ENCODE peak calls at places on chromosomes 12 and 14, in ten cellular contexts. One of them, this sample, is unnamed.

GRCh38 chr12:1778911-1779310 is 41.5 kb upstream of the LRTM2 start:
- DNase-seq in EL: no peak
- DNase-seq in substantia nigra: no peak
- DNase-seq in T-helper 1 cell: no peak
- DNase-seq in stimulated activated CD8-positive, alpha-beta memory T cell treated with anti-CD3 and anti-CD28 coated beads, Interleukin-15, amount 100 ng/mL, for 1 hour: no peak
- DNase-seq in activated T-helper 1 cell treated with Interleukin-2 at 50 U/mL for 16 hours: no peak
- DNase-seq in occipital lobe: no peak
- DNase-seq in H7: no peak
- DNase-seq in anterior cingulate cortex: no peak
- DNase-seq in A549: no peak
- DNase-seq in this sample: no peak

GRCh38 chr12:97555547-97556200 is 93.1 kb downstream of the RMST start:
- DNase-seq in stimulated activated CD8-positive, alpha-beta memory T cell treated with anti-CD3 and anti-CD28 coated beads, Interleukin-15, amount 100 ng/mL, for 1 hour: no peak
- DNase-seq in anterior cingulate cortex: no peak
- DNase-seq in occipital lobe: no peak
- DNase-seq in A549: no peak
- DNase-seq in T-helper 1 cell: no peak
- DNase-seq in activated T-helper 1 cell treated with Interleukin-2 at 50 U/mL for 16 hours: no peak
- DNase-seq in H7: no peak
- DNase-seq in substantia nigra: no peak
- DNase-seq in EL: no peak
- DNase-seq in this sample: no peak

GRCh38 chr12:109789649-109790048 is 43.5 kb downstream of the TRPV4 start:
- DNase-seq in anterior cingulate cortex: no peak
- DNase-seq in H7: peak
- DNase-seq in occipital lobe: no peak
- DNase-seq in activated T-helper 1 cell treated with Interleukin-2 at 50 U/mL for 16 hours: no peak
- DNase-seq in EL: no peak
- DNase-seq in T-helper 1 cell: no peak
- DNase-seq in substantia nigra: no peak
- DNase-seq in stimulated activated CD8-positive, alpha-beta memory T cell treated with anti-CD3 and anti-CD28 coated beads, Interleukin-15, amount 100 ng/mL, for 1 hour: no peak
- DNase-seq in A549: peak
- DNase-seq in this sample: no peak

GRCh38 chr12:89247541-89247942 is 104.8 kb downstream of the DUSP6 start:
- DNase-seq in T-helper 1 cell: no peak
- DNase-seq in activated T-helper 1 cell treated with Interleukin-2 at 50 U/mL for 16 hours: no peak
- DNase-seq in anterior cingulate cortex: no peak
- DNase-seq in stimulated activated CD8-positive, alpha-beta memory T cell treated with anti-CD3 and anti-CD28 coated beads, Interleukin-15, amount 100 ng/mL, for 1 hour: no peak
- DNase-seq in A549: no peak
- DNase-seq in occipital lobe: no peak
- DNase-seq in EL: no peak
- DNase-seq in H7: peak
- DNase-seq in substantia nigra: no peak
- DNase-seq in this sample: peak

GRCh38 chr12:25187781-25188180 is 7.2 kb downstream of the DNAI7 start:
- DNase-seq in A549: no peak
- DNase-seq in anterior cingulate cortex: no peak
- DNase-seq in substantia nigra: no peak
- DNase-seq in occipital lobe: no peak
- DNase-seq in H7: no peak
- DNase-seq in EL: peak
- DNase-seq in T-helper 1 cell: no peak
- DNase-seq in activated T-helper 1 cell treated with Interleukin-2 at 50 U/mL for 16 hours: no peak
- DNase-seq in stimulated activated CD8-positive, alpha-beta memory T cell treated with anti-CD3 and anti-CD28 coated beads, Interleukin-15, amount 100 ng/mL, for 1 hour: no peak
- DNase-seq in this sample: no peak

GRCh38 chr14:102229739-102230092 is 75.2 kb downstream of the MOK start:
- DNase-seq in stimulated activated CD8-positive, alpha-beta memory T cell treated with anti-CD3 and anti-CD28 coated beads, Interleukin-15, amount 100 ng/mL, for 1 hour: no peak
- DNase-seq in substantia nigra: no peak
- DNase-seq in EL: no peak
- DNase-seq in H7: peak
- DNase-seq in activated T-helper 1 cell treated with Interleukin-2 at 50 U/mL for 16 hours: no peak
- DNase-seq in anterior cingulate cortex: no peak
- DNase-seq in T-helper 1 cell: no peak
- DNase-seq in A549: no peak
- DNase-seq in occipital lobe: no peak
- DNase-seq in this sample: no peak

GRCh38 chr14:52081964-52082363 is 13.1 kb upstream of the NID2 start:
- DNase-seq in stimulated activated CD8-positive, alpha-beta memory T cell treated with anti-CD3 and anti-CD28 coated beads, Interleukin-15, amount 100 ng/mL, for 1 hour: no peak
- DNase-seq in substantia nigra: no peak
- DNase-seq in activated T-helper 1 cell treated with Interleukin-2 at 50 U/mL for 16 hours: no peak
- DNase-seq in occipital lobe: no peak
- DNase-seq in anterior cingulate cortex: no peak
- DNase-seq in H7: no peak
- DNase-seq in T-helper 1 cell: no peak
- DNase-seq in EL: no peak
- DNase-seq in A549: no peak
- DNase-seq in this sample: no peak

GRCh38 chr14:73795974-73796373 is 55.7 kb upstream of the PTGR2 start:
- DNase-seq in anterior cingulate cortex: no peak
- DNase-seq in activated T-helper 1 cell treated with Interleukin-2 at 50 U/mL for 16 hours: no peak
- DNase-seq in T-helper 1 cell: no peak
- DNase-seq in A549: peak
- DNase-seq in substantia nigra: no peak
- DNase-seq in H7: no peak
- DNase-seq in stimulated activated CD8-positive, alpha-beta memory T cell treated with anti-CD3 and anti-CD28 coated beads, Interleukin-15, amount 100 ng/mL, for 1 hour: no peak
- DNase-seq in EL: peak
- DNase-seq in occipital lobe: no peak
- DNase-seq in this sample: no peak

GRCh38 chr12:68080577-68080976 is 79.0 kb downstream of the IFNG start:
- DNase-seq in T-helper 1 cell: no peak
- DNase-seq in A549: no peak
- DNase-seq in occipital lobe: no peak
- DNase-seq in H7: peak
- DNase-seq in anterior cingulate cortex: no peak
- DNase-seq in stimulated activated CD8-positive, alpha-beta memory T cell treated with anti-CD3 and anti-CD28 coated beads, Interleukin-15, amount 100 ng/mL, for 1 hour: no peak
- DNase-seq in EL: no peak
- DNase-seq in substantia nigra: no peak
- DNase-seq in activated T-helper 1 cell treated with Interleukin-2 at 50 U/mL for 16 hours: no peak
- DNase-seq in this sample: peak

GRCh38 chr12:15620726-15621125 is 168.5 kb downstream of the EPS8 start:
- DNase-seq in A549: no peak
- DNase-seq in anterior cingulate cortex: no peak
- DNase-seq in EL: no peak
- DNase-seq in occipital lobe: no peak
- DNase-seq in H7: no peak
- DNase-seq in substantia nigra: no peak
- DNase-seq in T-helper 1 cell: no peak
- DNase-seq in stimulated activated CD8-positive, alpha-beta memory T cell treated with anti-CD3 and anti-CD28 coated beads, Interleukin-15, amount 100 ng/mL, for 1 hour: no peak
- DNase-seq in activated T-helper 1 cell treated with Interleukin-2 at 50 U/mL for 16 hours: no peak
- DNase-seq in this sample: no peak

GRCh38 chr14:92847220-92848148 is 53.4 kb downstream of the GOLGA5 start:
- DNase-seq in A549: no peak
- DNase-seq in stimulated activated CD8-positive, alpha-beta memory T cell treated with anti-CD3 and anti-CD28 coated beads, Interleukin-15, amount 100 ng/mL, for 1 hour: no peak
- DNase-seq in anterior cingulate cortex: no peak
- DNase-seq in occipital lobe: no peak
- DNase-seq in T-helper 1 cell: no peak
- DNase-seq in activated T-helper 1 cell treated with Interleukin-2 at 50 U/mL for 16 hours: no peak
- DNase-seq in H7: no peak
- DNase-seq in EL: no peak
- DNase-seq in substantia nigra: no peak
- DNase-seq in this sample: no peak

GRCh38 chr12:131555866-131556265 is 155.0 kb upstream of the SFSWAP start:
- DNase-seq in stimulated activated CD8-positive, alpha-beta memory T cell treated with anti-CD3 and anti-CD28 coated beads, Interleukin-15, amount 100 ng/mL, for 1 hour: no peak
- DNase-seq in EL: no peak
- DNase-seq in anterior cingulate cortex: no peak
- DNase-seq in H7: no peak
- DNase-seq in activated T-helper 1 cell treated with Interleukin-2 at 50 U/mL for 16 hours: no peak
- DNase-seq in T-helper 1 cell: no peak
- DNase-seq in substantia nigra: no peak
- DNase-seq in A549: no peak
- DNase-seq in occipital lobe: no peak
- DNase-seq in this sample: no peak

GRCh38 chr12:47014474-47014873 is 64.9 kb upstream of the PCED1B start:
- DNase-seq in EL: peak
- DNase-seq in activated T-helper 1 cell treated with Interleukin-2 at 50 U/mL for 16 hours: no peak
- DNase-seq in stimulated activated CD8-positive, alpha-beta memory T cell treated with anti-CD3 and anti-CD28 coated beads, Interleukin-15, amount 100 ng/mL, for 1 hour: no peak
- DNase-seq in anterior cingulate cortex: no peak
- DNase-seq in substantia nigra: no peak
- DNase-seq in A549: peak
- DNase-seq in H7: no peak
- DNase-seq in occipital lobe: no peak
- DNase-seq in T-helper 1 cell: no peak
- DNase-seq in this sample: no peak

GRCh38 chr12:17151917-17152316 is 546.0 kb upstream of the LMO3 start:
- DNase-seq in H7: no peak
- DNase-seq in anterior cingulate cortex: no peak
- DNase-seq in A549: no peak
- DNase-seq in EL: no peak
- DNase-seq in occipital lobe: no peak
- DNase-seq in T-helper 1 cell: no peak
- DNase-seq in activated T-helper 1 cell treated with Interleukin-2 at 50 U/mL for 16 hours: no peak
- DNase-seq in substantia nigra: no peak
- DNase-seq in stimulated activated CD8-positive, alpha-beta memory T cell treated with anti-CD3 and anti-CD28 coated beads, Interleukin-15, amount 100 ng/mL, for 1 hour: no peak
- DNase-seq in this sample: no peak

GRCh38 chr12:56839489-56840442 is 76.6 kb downstream of the HSD17B6 start:
- DNase-seq in anterior cingulate cortex: no peak
- DNase-seq in occipital lobe: peak
- DNase-seq in activated T-helper 1 cell treated with Interleukin-2 at 50 U/mL for 16 hours: no peak
- DNase-seq in A549: peak
- DNase-seq in H7: peak
- DNase-seq in substantia nigra: peak
- DNase-seq in stimulated activated CD8-positive, alpha-beta memory T cell treated with anti-CD3 and anti-CD28 coated beads, Interleukin-15, amount 100 ng/mL, for 1 hour: peak
- DNase-seq in T-helper 1 cell: no peak
- DNase-seq in EL: peak
- DNase-seq in this sample: peak

GRCh38 chr12:122081697-122082221 is 3.2 kb downstream of the MLXIP start:
- DNase-seq in H7: no peak
- DNase-seq in occipital lobe: no peak
- DNase-seq in T-helper 1 cell: peak
- DNase-seq in substantia nigra: no peak
- DNase-seq in EL: peak
- DNase-seq in A549: no peak
- DNase-seq in anterior cingulate cortex: no peak
- DNase-seq in stimulated activated CD8-positive, alpha-beta memory T cell treated with anti-CD3 and anti-CD28 coated beads, Interleukin-15, amount 100 ng/mL, for 1 hour: no peak
- DNase-seq in activated T-helper 1 cell treated with Interleukin-2 at 50 U/mL for 16 hours: peak
- DNase-seq in this sample: no peak

GRCh38 chr14:96173646-96174475 is 30.8 kb upstream of the BDKRB2 start:
- DNase-seq in EL: no peak
- DNase-seq in H7: no peak
- DNase-seq in substantia nigra: no peak
- DNase-seq in T-helper 1 cell: no peak
- DNase-seq in anterior cingulate cortex: no peak
- DNase-seq in A549: no peak
- DNase-seq in occipital lobe: no peak
- DNase-seq in stimulated activated CD8-positive, alpha-beta memory T cell treated with anti-CD3 and anti-CD28 coated beads, Interleukin-15, amount 100 ng/mL, for 1 hour: no peak
- DNase-seq in activated T-helper 1 cell treated with Interleukin-2 at 50 U/mL for 16 hours: no peak
- DNase-seq in this sample: no peak

GRCh38 chr12:15601210-15601800 is 187.9 kb downstream of the EPS8 start:
- DNase-seq in A549: peak
- DNase-seq in EL: peak
- DNase-seq in H7: no peak
- DNase-seq in anterior cingulate cortex: no peak
- DNase-seq in stimulated activated CD8-positive, alpha-beta memory T cell treated with anti-CD3 and anti-CD28 coated beads, Interleukin-15, amount 100 ng/mL, for 1 hour: no peak
- DNase-seq in activated T-helper 1 cell treated with Interleukin-2 at 50 U/mL for 16 hours: no peak
- DNase-seq in substantia nigra: no peak
- DNase-seq in occipital lobe: no peak
- DNase-seq in T-helper 1 cell: no peak
- DNase-seq in this sample: no peak

GRCh38 chr14:99001241-99001640 is 270.8 kb downstream of the BCL11B start:
- DNase-seq in T-helper 1 cell: no peak
- DNase-seq in H7: no peak
- DNase-seq in substantia nigra: no peak
- DNase-seq in anterior cingulate cortex: no peak
- DNase-seq in stimulated activated CD8-positive, alpha-beta memory T cell treated with anti-CD3 and anti-CD28 coated beads, Interleukin-15, amount 100 ng/mL, for 1 hour: no peak
- DNase-seq in EL: no peak
- DNase-seq in activated T-helper 1 cell treated with Interleukin-2 at 50 U/mL for 16 hours: no peak
- DNase-seq in occipital lobe: no peak
- DNase-seq in A549: peak
- DNase-seq in this sample: no peak

GRCh38 chr14:35688427-35688826 is 120.7 kb downstream of the RALGAPA1 start:
- DNase-seq in activated T-helper 1 cell treated with Interleukin-2 at 50 U/mL for 16 hours: no peak
- DNase-seq in anterior cingulate cortex: no peak
- DNase-seq in substantia nigra: no peak
- DNase-seq in occipital lobe: no peak
- DNase-seq in T-helper 1 cell: no peak
- DNase-seq in A549: no peak
- DNase-seq in EL: no peak
- DNase-seq in H7: no peak
- DNase-seq in stimulated activated CD8-positive, alpha-beta memory T cell treated with anti-CD3 and anti-CD28 coated beads, Interleukin-15, amount 100 ng/mL, for 1 hour: no peak
- DNase-seq in this sample: no peak

GRCh38 chr12:5073054-5073453 is 29.4 kb downstream of the KCNA5 start:
- DNase-seq in occipital lobe: no peak
- DNase-seq in EL: no peak
- DNase-seq in H7: no peak
- DNase-seq in substantia nigra: no peak
- DNase-seq in activated T-helper 1 cell treated with Interleukin-2 at 50 U/mL for 16 hours: no peak
- DNase-seq in A549: no peak
- DNase-seq in anterior cingulate cortex: no peak
- DNase-seq in stimulated activated CD8-positive, alpha-beta memory T cell treated with anti-CD3 and anti-CD28 coated beads, Interleukin-15, amount 100 ng/mL, for 1 hour: no peak
- DNase-seq in T-helper 1 cell: no peak
- DNase-seq in this sample: no peak

GRCh38 chr14:90795744-90796143 is 20.5 kb downstream of the TTC7B start:
- DNase-seq in A549: peak
- DNase-seq in EL: peak
- DNase-seq in activated T-helper 1 cell treated with Interleukin-2 at 50 U/mL for 16 hours: no peak
- DNase-seq in occipital lobe: no peak
- DNase-seq in stimulated activated CD8-positive, alpha-beta memory T cell treated with anti-CD3 and anti-CD28 coated beads, Interleukin-15, amount 100 ng/mL, for 1 hour: no peak
- DNase-seq in substantia nigra: no peak
- DNase-seq in anterior cingulate cortex: no peak
- DNase-seq in H7: no peak
- DNase-seq in T-helper 1 cell: no peak
- DNase-seq in this sample: no peak

GRCh38 chr12:31506907-31507306 is 84.0 kb downstream of the DENND5B start:
- DNase-seq in anterior cingulate cortex: no peak
- DNase-seq in T-helper 1 cell: no peak
- DNase-seq in substantia nigra: no peak
- DNase-seq in H7: no peak
- DNase-seq in A549: no peak
- DNase-seq in occipital lobe: no peak
- DNase-seq in stimulated activated CD8-positive, alpha-beta memory T cell treated with anti-CD3 and anti-CD28 coated beads, Interleukin-15, amount 100 ng/mL, for 1 hour: no peak
- DNase-seq in activated T-helper 1 cell treated with Interleukin-2 at 50 U/mL for 16 hours: no peak
- DNase-seq in EL: peak
- DNase-seq in this sample: peak

GRCh38 chr12:49949866-49950265 is 671 bp upstream of the AQP2 start:
- DNase-seq in substantia nigra: no peak
- DNase-seq in occipital lobe: no peak
- DNase-seq in EL: no peak
- DNase-seq in stimulated activated CD8-positive, alpha-beta memory T cell treated with anti-CD3 and anti-CD28 coated beads, Interleukin-15, amount 100 ng/mL, for 1 hour: no peak
- DNase-seq in activated T-helper 1 cell treated with Interleukin-2 at 50 U/mL for 16 hours: no peak
- DNase-seq in H7: no peak
- DNase-seq in anterior cingulate cortex: no peak
- DNase-seq in T-helper 1 cell: no peak
- DNase-seq in A549: no peak
- DNase-seq in this sample: no peak

GRCh38 chr12:106147956-106148355 is 9.2 kb upstream of the NUAK1 start:
- DNase-seq in T-helper 1 cell: no peak
- DNase-seq in A549: no peak
- DNase-seq in H7: no peak
- DNase-seq in stimulated activated CD8-positive, alpha-beta memory T cell treated with anti-CD3 and anti-CD28 coated beads, Interleukin-15, amount 100 ng/mL, for 1 hour: no peak
- DNase-seq in substantia nigra: peak
- DNase-seq in occipital lobe: peak
- DNase-seq in EL: no peak
- DNase-seq in anterior cingulate cortex: peak
- DNase-seq in activated T-helper 1 cell treated with Interleukin-2 at 50 U/mL for 16 hours: no peak
- DNase-seq in this sample: no peak

GRCh38 chr14:99681832-99682148 is 2.3 kb upstream of the CYP46A1 start:
- DNase-seq in anterior cingulate cortex: no peak
- DNase-seq in stimulated activated CD8-positive, alpha-beta memory T cell treated with anti-CD3 and anti-CD28 coated beads, Interleukin-15, amount 100 ng/mL, for 1 hour: no peak
- DNase-seq in substantia nigra: no peak
- DNase-seq in T-helper 1 cell: no peak
- DNase-seq in EL: no peak
- DNase-seq in H7: no peak
- DNase-seq in activated T-helper 1 cell treated with Interleukin-2 at 50 U/mL for 16 hours: no peak
- DNase-seq in occipital lobe: no peak
- DNase-seq in A549: no peak
- DNase-seq in this sample: no peak

GRCh38 chr12:29208935-29209701 is 60.0 kb downstream of the FAR2 start:
- DNase-seq in stimulated activated CD8-positive, alpha-beta memory T cell treated with anti-CD3 and anti-CD28 coated beads, Interleukin-15, amount 100 ng/mL, for 1 hour: no peak
- DNase-seq in anterior cingulate cortex: no peak
- DNase-seq in activated T-helper 1 cell treated with Interleukin-2 at 50 U/mL for 16 hours: no peak
- DNase-seq in H7: no peak
- DNase-seq in EL: no peak
- DNase-seq in substantia nigra: no peak
- DNase-seq in T-helper 1 cell: no peak
- DNase-seq in occipital lobe: no peak
- DNase-seq in A549: no peak
- DNase-seq in this sample: no peak

GRCh38 chr12:21129906-21130305 is 1.1 kb upstream of the SLCO1B1 start:
- DNase-seq in occipital lobe: no peak
- DNase-seq in stimulated activated CD8-positive, alpha-beta memory T cell treated with anti-CD3 and anti-CD28 coated beads, Interleukin-15, amount 100 ng/mL, for 1 hour: no peak
- DNase-seq in substantia nigra: no peak
- DNase-seq in activated T-helper 1 cell treated with Interleukin-2 at 50 U/mL for 16 hours: no peak
- DNase-seq in A549: no peak
- DNase-seq in H7: no peak
- DNase-seq in T-helper 1 cell: no peak
- DNase-seq in anterior cingulate cortex: no peak
- DNase-seq in EL: no peak
- DNase-seq in this sample: no peak

This sample was measured in neural progenitor cell.